ENCODE peak calls at places on chromosome 5, in six cellular contexts. W is NCI-H510A treated with DMSO at 0.1 percent for 48 hours; C is hypothalamus; H is NCI-H2171; Y is NCI-H2029; O is stimulated activated CD4-positive, alpha-beta T cell treated with anti-CD3 and anti-CD28 coated beads, TNF-alpha, amount 100 ng/mL, for 24 hours. U is an unnamed sample.

GRCh38 chr5:147685991-147686390 is 96.5 kb downstream of the JAKMIP2 start:
- DNase-seq in O (no peak), W (no peak), H (no peak), Y (no peak), C (peak), U (no peak)

GRCh38 chr5:77935516-77936364 is 159.6 kb upstream of the TBCA start:
- DNase-seq in W (no peak), C (no peak), H (no peak), O (no peak), Y (no peak), U (peak)

GRCh38 chr5:147882586-147883313 is 4.2 kb downstream of the SCGB3A2 start:
- DNase-seq in Y (no peak), W (no peak), H (no peak), C (no peak), O (no peak), U (no peak)

GRCh38 chr5:135488727-135489465 is 36.7 kb upstream of the TIFAB start:
- DNase-seq in C (peak), O (no peak), Y (peak), H (peak), W (peak), U (no peak)

GRCh38 chr5:179261301-179262125 is 83.7 kb downstream of the ADAMTS2 start:
- DNase-seq in C (no peak), H (no peak), W (no peak), O (no peak), Y (no peak), U (no peak)

GRCh38 chr5:84403773-84404172 is 19.1 kb upstream of the EDIL3 start:
- DNase-seq in C (no peak), H (no peak), W (no peak), O (no peak), Y (no peak), U (no peak)

GRCh38 chr5:159133041-159133741 is 33.5 kb upstream of the EBF1 start:
- DNase-seq in H (no peak), O (no peak), C (no peak), Y (no peak), W (peak), U (peak)

GRCh38 chr5:170277953-170278352 is 19.6 kb downstream of the LCP2 start:
- DNase-seq in Y (peak), W (peak), H (no peak), C (no peak), O (no peak), U (no peak)

GRCh38 chr5:60538955-60539866 is 160.8 kb downstream of the DEPDC1B start:
- DNase-seq in C (no peak), Y (no peak), W (no peak), O (no peak), H (no peak), U (no peak)

GRCh38 chr5:14146725-14147124 is 3.6 kb downstream of the TRIO start:
- DNase-seq in W (no peak), Y (no peak), C (no peak), O (no peak), H (no peak), U (no peak)

GRCh38 chr5:159002201-159002600 is 97.5 kb downstream of the EBF1 start:
- DNase-seq in O (no peak), Y (no peak), C (no peak), W (no peak), H (no peak), U (no peak)

GRCh38 chr5:113274836-113275414 is 159.9 kb downstream of the TSSK1B start:
- DNase-seq in C (peak), Y (no peak), O (no peak), W (no peak), H (no peak), U (no peak)

GRCh38 chr5:149957855-149958254 is 2.7 kb upstream of the SLC26A2 start:
- DNase-seq in O (no peak), Y (no peak), H (no peak), C (no peak), W (no peak), U (no peak)

GRCh38 chr5:67537439-67538342 is 341.1 kb upstream of the CD180 start:
- DNase-seq in H (no peak), C (no peak), O (no peak), Y (no peak), W (no peak), U (no peak)

GRCh38 chr5:32276173-32276853 is 36.4 kb downstream of the MTMR12 start:
- DNase-seq in C (no peak), H (no peak), Y (peak), W (peak), O (no peak), U (peak)

GRCh38 chr5:1552469-1553255 is 28.9 kb upstream of the LPCAT1 start:
- DNase-seq in O (no peak), Y (peak), H (no peak), W (peak), C (peak), U (no peak)

GRCh38 chr5:145161384-145161783 is 673.8 kb downstream of the PRELID2 start:
- DNase-seq in O (no peak), C (no peak), W (no peak), Y (no peak), H (no peak), U (no peak)

GRCh38 chr5:143309661-143310431 is 93.6 kb downstream of the NR3C1 start:
- DNase-seq in H (no peak), W (no peak), Y (no peak), O (no peak), C (no peak), U (no peak)

GRCh38 chr5:177498013-177498847 is 826 bp upstream of the PDLIM7 start:
- DNase-seq in Y (no peak), C (no peak), W (no peak), H (no peak), O (no peak), U (no peak)

GRCh38 chr5:52994266-52994665 is 5.1 kb downstream of the ITGA2 start:
- DNase-seq in C (no peak), Y (no peak), W (no peak), O (no peak), H (no peak), U (no peak)

U was measured in GM06990.